ENCODE peak calls at places on chromosomes 7 and 10, in six cellular contexts. One of them, this sample, is unnamed.

GRCh38 chr10:131700032-131700431 is 200.8 kb upstream of the PPP2R2D start:
- DNase-seq in non-pigmented ciliary epithelial cell: no peak
- DNase-seq in IMR-90: no peak
- DNase-seq in C1 segment of cervical spinal cord: no peak
- DNase-seq in glutamatergic neuron: no peak
- DNase-seq in AG08396: no peak
- DNase-seq in this sample: no peak

GRCh38 chr7:152894295-152895170 is 135.0 kb downstream of the ACTR3B start:
- DNase-seq in non-pigmented ciliary epithelial cell: no peak
- DNase-seq in IMR-90: no peak
- DNase-seq in C1 segment of cervical spinal cord: no peak
- DNase-seq in glutamatergic neuron: peak
- DNase-seq in AG08396: peak
- DNase-seq in this sample: no peak

GRCh38 chr7:114083714-114084113 is 164.9 kb upstream of the PPP1R3A start:
- DNase-seq in non-pigmented ciliary epithelial cell: no peak
- DNase-seq in IMR-90: no peak
- DNase-seq in C1 segment of cervical spinal cord: no peak
- DNase-seq in glutamatergic neuron: no peak
- DNase-seq in AG08396: no peak
- DNase-seq in this sample: no peak

GRCh38 chr7:128919241-128919640 is 8.7 kb upstream of the KCP start:
- DNase-seq in non-pigmented ciliary epithelial cell: no peak
- DNase-seq in IMR-90: no peak
- DNase-seq in C1 segment of cervical spinal cord: no peak
- DNase-seq in glutamatergic neuron: no peak
- DNase-seq in AG08396: no peak
- DNase-seq in this sample: no peak

GRCh38 chr7:141654551-141654950 is 47.4 kb downstream of the DENND11 start:
- DNase-seq in non-pigmented ciliary epithelial cell: no peak
- DNase-seq in IMR-90: peak
- DNase-seq in C1 segment of cervical spinal cord: no peak
- DNase-seq in glutamatergic neuron: peak
- DNase-seq in AG08396: peak
- DNase-seq in this sample: peak

GRCh38 chr10:13346280-13346819 is 1.7 kb downstream of the SEPHS1 start:
- DNase-seq in non-pigmented ciliary epithelial cell: no peak
- DNase-seq in IMR-90: peak
- DNase-seq in C1 segment of cervical spinal cord: no peak
- DNase-seq in glutamatergic neuron: no peak
- DNase-seq in AG08396: peak
- DNase-seq in this sample: peak

GRCh38 chr7:94701555-94701973 is 45.6 kb upstream of the SGCE start:
- DNase-seq in non-pigmented ciliary epithelial cell: no peak
- DNase-seq in IMR-90: peak
- DNase-seq in C1 segment of cervical spinal cord: no peak
- DNase-seq in glutamatergic neuron: no peak
- DNase-seq in AG08396: peak
- DNase-seq in this sample: peak

GRCh38 chr10:4034907-4035581 is 250.0 kb upstream of the KLF6 start:
- DNase-seq in non-pigmented ciliary epithelial cell: no peak
- DNase-seq in IMR-90: peak
- DNase-seq in C1 segment of cervical spinal cord: no peak
- DNase-seq in glutamatergic neuron: no peak
- DNase-seq in AG08396: no peak
- DNase-seq in this sample: peak

GRCh38 chr7:143258830-143259229 is 4.4 kb upstream of the GSTK1 start:
- DNase-seq in non-pigmented ciliary epithelial cell: no peak
- DNase-seq in IMR-90: peak
- DNase-seq in C1 segment of cervical spinal cord: no peak
- DNase-seq in glutamatergic neuron: no peak
- DNase-seq in AG08396: no peak
- DNase-seq in this sample: no peak

GRCh38 chr7:44307905-44308740 is 17.3 kb downstream of the CAMK2B start:
- DNase-seq in non-pigmented ciliary epithelial cell: no peak
- DNase-seq in IMR-90: no peak
- DNase-seq in C1 segment of cervical spinal cord: no peak
- DNase-seq in glutamatergic neuron: no peak
- DNase-seq in AG08396: no peak
- DNase-seq in this sample: no peak

This sample was measured in EL.